ENCODE peak calls at places on chromosome 11, in five cellular contexts. H, U, Z, T and D are unnamed samples. For H3K27me3, the result is how much of the 10 kb centered on the place peaks cover.

GRCh38 chr11:64230985-64231365 is 627 bp downstream of the DNAJC4 start:
- DNase-seq in H (no peak), U (no peak), Z (no peak), T (no peak), D (no peak)

GRCh38 chr11:11239959-11240358 is 113.1 kb downstream of the CSNK2A3 start:
- DNase-seq in H (no peak), U (no peak), Z (no peak), T (no peak), D (no peak)

GRCh38 chr11:73931039-73931645 is 19.7 kb upstream of the DNAJB13 start:
- DNase-seq in H (peak), U (peak), Z (peak), T (peak), D (peak)

GRCh38 chr11:6315811-6316425 is 4.4 kb downstream of the CAVIN3 start:
- DNase-seq in H (peak), U (peak), Z (peak), T (peak), D (peak)

GRCh38 chr11:71201936-71202597 is 50.3 kb downstream of the SHANK2 start:
- DNase-seq in H (no peak), U (no peak), Z (no peak), T (no peak), D (no peak)

GRCh38 chr11:61769169-61769920 is 16.9 kb downstream of the MYRF start:
- DNase-seq in H (no peak), U (peak), Z (no peak), T (peak), D (no peak)

GRCh38 chr11:78350101-78350645 is 67.4 kb downstream of the GAB2 start:
- DNase-seq in H (no peak), U (peak), Z (no peak), T (peak), D (no peak)

GRCh38 chr11:63448646-63449045 is 42.3 kb downstream of the PLAAT5 start:
- DNase-seq in H (no peak), U (no peak), Z (no peak), T (no peak), D (no peak)

GRCh38 chr11:49995559-49995958 is 13.2 kb upstream of the OR4C12 start:
- DNase-seq in H (peak), U (peak), Z (no peak), T (peak), D (no peak)

GRCh38 chr11:76787911-76788596 is 4.9 kb downstream of the TSKU start:
- DNase-seq in H (no peak), U (peak), Z (peak), T (peak), D (no peak)

GRCh38 chr11:78651136-78651775 is 76.6 kb upstream of the NARS2 start:
- DNase-seq in H (peak), U (peak), Z (no peak), T (no peak), D (no peak)

GRCh38 chr11:99069831-99070444 is 49.2 kb downstream of the CNTN5 start:
- DNase-seq in H (peak), U (no peak), Z (no peak), T (peak), D (peak)

GRCh38 chr11:110134120-110134519 is 40.9 kb downstream of the ZC3H12C start:
- DNase-seq in H (no peak), U (no peak), Z (no peak), T (no peak), D (peak)

GRCh38 chr11:73353422-73353821 is 22.8 kb upstream of the RELT start:
- DNase-seq in H (no peak), U (no peak), Z (no peak), T (no peak), D (no peak)

GRCh38 chr11:121687961-121688566 is 235.3 kb upstream of the SORL1-AS1 start:
- DNase-seq in H (no peak), U (peak), Z (no peak), T (peak), D (no peak)

GRCh38 chr11:94449029-94449428 is 44.6 kb downstream of the MRE11 start:
- DNase-seq in H (no peak), U (no peak), Z (no peak), T (no peak), D (no peak)

GRCh38 chr11:110409174-110409573 is 20.6 kb upstream of the FDX1 start:
- DNase-seq in H (no peak), U (peak), Z (no peak), T (peak), D (no peak)

GRCh38 chr11:14645247-14645912 is 1.8 kb downstream of the PDE3B start:
- DNase-seq in H (no peak), U (peak), Z (no peak), T (peak), D (no peak)

GRCh38 chr11:68655406-68655805 is 28.9 kb upstream of the GAL start:
- DNase-seq in H (no peak), U (no peak), Z (no peak), T (no peak), D (no peak)

GRCh38 chr11:68654978-68655377 is 29.4 kb upstream of the GAL start:
- DNase-seq in H (no peak), U (no peak), Z (no peak), T (no peak), D (no peak)

GRCh38 chr11:68657021-68657780 is 27.1 kb upstream of the GAL start:
- DNase-seq in H (no peak), U (no peak), Z (no peak), T (no peak), D (no peak)

GRCh38 chr11:68653486-68654430 is 30.6 kb upstream of the GAL start:
- DNase-seq in H (no peak), U (no peak), Z (no peak), T (no peak), D (no peak)

GRCh38 chr11:68655806-68656205 is 28.5 kb upstream of the GAL start:
- DNase-seq in H (no peak), U (no peak), Z (no peak), T (no peak), D (no peak)
- H3K27me3 ChIP-seq in H (under half), U (under half), Z (under half), T (under half), D (under half)

GRCh38 chr11:1310315-1310687 is 869 bp upstream of the TOLLIP start:
- DNase-seq in H (no peak), U (no peak), Z (no peak), T (no peak), D (no peak)
- H3K18ac ChIP-seq in H (peak), U (no peak), Z (peak), T (peak), D (peak)

DNA sequence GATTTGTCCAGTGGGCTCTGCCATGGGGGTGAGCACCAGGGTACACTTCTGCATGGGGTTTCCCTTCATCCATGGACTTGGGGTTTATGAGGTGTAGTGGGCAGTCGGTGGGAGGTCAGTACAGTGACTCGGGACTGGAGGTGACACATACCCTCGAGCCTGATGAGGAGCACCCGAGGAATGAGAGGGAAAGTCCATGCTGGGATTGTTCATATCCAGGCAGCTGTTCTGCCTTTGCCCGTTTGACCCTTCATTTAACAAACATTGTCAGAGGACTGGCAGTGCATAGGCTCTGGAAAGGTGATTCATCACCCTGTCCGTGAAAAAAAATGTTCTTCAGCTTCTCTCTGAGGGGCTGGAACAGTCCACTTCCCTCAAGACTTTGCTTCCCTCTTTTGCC is 2.7 kb downstream of the NAV2 start:
- DNase-seq in H (no peak), U (peak), Z (peak), T (peak), D (no peak)
- H3K27me3 ChIP-seq in H (under half), U (under half), Z (under half), T (under half), D (under half)

DNA sequence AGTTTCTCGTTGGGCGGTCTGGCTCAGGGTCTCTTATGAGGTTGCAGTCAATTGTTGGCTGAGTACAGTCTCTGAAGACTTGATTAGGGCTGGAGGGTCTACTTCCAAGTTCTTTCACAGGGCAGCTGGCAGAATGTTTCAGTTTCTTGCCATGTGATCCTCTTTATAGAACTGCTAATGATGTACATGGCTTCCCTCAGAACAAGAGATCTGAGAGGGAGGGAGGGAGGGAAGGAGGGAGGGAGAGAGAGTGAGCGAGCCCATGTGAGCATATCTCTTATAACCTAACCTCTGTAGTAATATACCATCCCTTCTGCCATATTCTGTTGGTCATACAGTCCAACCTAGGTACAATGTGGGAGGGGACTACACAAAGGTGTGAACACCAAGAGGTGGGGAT is 2.7 kb upstream of the CCDC15 start:
- DNase-seq in H (no peak), U (no peak), Z (no peak), T (no peak), D (no peak)
- H3K18ac ChIP-seq in H (no peak), U (no peak), Z (no peak), T (no peak), D (no peak)

DNA sequence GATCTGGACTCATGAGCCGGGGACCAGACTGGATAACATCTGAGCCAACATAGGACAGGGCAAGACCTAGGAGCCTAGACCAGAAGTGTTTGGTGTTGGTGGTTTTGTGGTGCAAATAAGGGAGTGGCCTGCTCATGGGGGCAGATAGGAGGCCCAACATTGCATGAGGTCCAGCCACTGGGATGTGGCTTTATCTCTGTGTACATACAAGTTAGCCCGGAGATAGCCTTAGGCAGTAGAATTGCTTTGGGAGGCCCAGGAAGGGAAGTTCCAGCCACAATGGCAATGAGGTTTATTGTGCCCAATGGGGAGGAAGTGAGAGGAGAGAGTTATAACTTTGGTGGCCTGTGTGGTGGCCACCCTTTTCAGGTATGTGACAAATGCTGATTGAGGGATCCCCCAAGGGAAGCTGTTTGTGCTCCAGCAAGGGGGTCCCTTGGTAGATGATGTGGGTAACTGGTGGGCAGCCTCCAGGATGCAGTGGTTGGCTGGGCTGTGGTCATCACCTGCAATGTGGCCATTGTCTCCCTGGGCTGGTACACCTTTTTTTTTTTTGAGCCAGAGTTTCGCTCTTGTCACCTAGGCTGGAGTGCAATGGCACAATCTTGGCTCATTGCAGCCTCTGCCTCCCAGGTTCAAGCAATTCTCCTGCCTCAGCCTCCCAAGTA is 6.4 kb downstream of the LMO2 start:
- DNase-seq in H (no peak), U (no peak), Z (no peak), T (no peak), D (no peak)
- H3K27me3 ChIP-seq in H (under half), U (under half), Z (under half), T (half or more), D (under half)

DNA sequence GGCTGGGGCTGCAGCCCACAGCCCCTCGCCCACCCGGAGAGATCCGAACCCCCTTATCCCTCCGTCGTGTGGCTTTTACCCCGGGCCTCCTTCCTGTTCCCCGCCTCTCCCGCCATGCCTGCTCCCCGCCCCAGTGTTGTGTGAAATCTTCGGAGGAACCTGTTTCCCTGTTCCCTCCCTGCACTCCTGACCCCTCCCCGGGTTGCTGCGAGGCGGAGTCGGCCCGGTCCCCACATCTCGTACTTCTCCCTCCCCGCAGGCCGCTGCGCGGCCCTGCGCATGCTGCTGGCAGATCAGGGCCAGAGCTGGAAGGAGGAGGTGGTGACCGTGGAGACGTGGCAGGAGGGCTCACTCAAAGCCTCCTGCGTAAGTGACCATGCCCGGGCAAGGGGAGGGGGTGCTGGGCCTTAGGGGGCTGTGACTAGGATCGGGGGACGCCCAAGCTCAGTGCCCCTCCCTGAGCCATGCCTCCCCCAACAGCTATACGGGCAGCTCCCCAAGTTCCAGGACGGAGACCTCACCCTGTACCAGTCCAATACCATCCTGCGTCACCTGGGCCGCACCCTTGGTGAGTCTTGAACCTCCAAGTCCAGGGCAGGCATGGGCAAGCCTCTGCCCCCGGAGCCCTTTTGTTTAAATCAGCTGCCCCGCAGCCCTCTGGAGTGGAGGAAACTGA is 731 bp downstream of the GSTP1 start:
- DNase-seq in H (peak), U (peak), Z (peak), T (peak), D (no peak)
- H3K18ac ChIP-seq in H (peak), U (peak), Z (peak), T (peak), D (peak)

DNA sequence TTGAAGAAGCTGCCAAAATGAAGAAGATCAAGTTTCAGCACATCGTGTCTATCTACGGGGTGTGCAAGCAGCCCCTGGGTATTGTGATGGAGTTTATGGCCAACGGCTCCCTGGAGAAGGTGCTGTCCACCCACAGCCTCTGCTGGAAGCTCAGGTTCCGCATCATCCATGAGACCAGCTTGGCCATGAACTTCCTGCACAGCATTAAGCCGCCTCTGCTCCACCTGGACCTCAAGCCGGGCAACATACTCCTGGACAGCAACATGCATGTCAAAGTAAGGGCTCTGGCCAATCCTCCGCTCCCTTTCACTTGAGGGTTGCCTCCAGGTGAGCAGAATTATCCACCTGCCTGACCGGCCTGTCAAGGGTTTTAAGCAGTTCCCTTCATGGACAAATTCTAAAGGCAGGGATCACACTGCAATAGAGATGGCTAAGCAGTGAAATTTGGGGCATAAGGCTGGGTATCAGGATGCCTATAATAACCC is 6.0 kb downstream of the ANKK1 start:
- DNase-seq in H (no peak), U (no peak), Z (no peak), T (no peak), D (no peak)
- H3K27me3 ChIP-seq in H (under half), U (under half), Z (under half), T (under half), D (under half)